ENCODE peak calls at places on chromosome 9, in five cellular contexts. E, M, H, N and T are unnamed samples. For H3K9me3 and H3K4me1, the result is how much of the 10 kb centered on the place peaks cover.

GRCh38 chr9:4983541-4984165 is 1.4 kb upstream of the JAK2 start:
- DNase-seq in M (no peak), E (no peak), H (no peak), N (peak), T (no peak)

GRCh38 chr9:86287013-86287412 is 4.7 kb upstream of the ISCA1 start:
- DNase-seq in E (peak), N (peak), M (peak), H (peak), T (peak)

GRCh38 chr9:134942421-134943119 is 24.9 kb upstream of the FCN1 start:
- DNase-seq in H (no peak), E (no peak), N (no peak), M (no peak), T (no peak)

GRCh38 chr9:70600479-70600878 is 186.0 kb upstream of the KLF9 start:
- DNase-seq in N (peak), H (no peak), M (no peak), E (no peak), T (no peak)

GRCh38 chr9:135032041-135032835 is 55.2 kb upstream of the OLFM1 start:
- DNase-seq in H (no peak), N (no peak), M (no peak), E (no peak), T (no peak)

GRCh38 chr9:27033815-27034403 is 28.4 kb upstream of the LRRC19 start:
- DNase-seq in H (peak), M (peak), E (peak), N (peak), T (peak)

GRCh38 chr9:125486576-125486975 is 220.4 kb downstream of the MAPKAP1 start:
- DNase-seq in E (no peak), H (no peak), M (no peak), N (peak), T (no peak)

GRCh38 chr9:115063058-115063850 is 54.7 kb downstream of the TNC start:
- DNase-seq in N (no peak), H (no peak), M (no peak), E (no peak), T (no peak)

GRCh38 chr9:34382054-34382453 is 5.4 kb upstream of the MYORG start:
- DNase-seq in E (no peak), H (no peak), M (no peak), N (no peak), T (no peak)

GRCh38 chr9:130927995-130928900 is 10.8 kb downstream of the FIBCD1 start:
- DNase-seq in H (no peak), E (no peak), N (peak), M (no peak), T (no peak)

GRCh38 chr9:115006660-115007059 is 76.3 kb upstream of the TNFSF8 start:
- DNase-seq in N (no peak), H (no peak), M (no peak), E (no peak), T (no peak)

GRCh38 chr9:90772381-90772780 is 29.2 kb upstream of the SYK start:
- DNase-seq in H (no peak), M (no peak), E (no peak), N (no peak), T (no peak)

GRCh38 chr9:127792417-127793031 is 6.7 kb downstream of the CDK9 start:
- DNase-seq in H (no peak), N (no peak), E (no peak), M (no peak), T (no peak)

GRCh38 chr9:91192785-91193657 is 168.7 kb downstream of the AUH start:
- DNase-seq in H (peak), E (peak), M (peak), N (peak), T (peak)

GRCh38 chr9:85344901-85345300 is 396.9 kb downstream of the AGTPBP1 start:
- DNase-seq in N (no peak), E (no peak), M (no peak), H (no peak), T (no peak)

GRCh38 chr9:38227061-38227540 is 158.1 kb upstream of the SHB start:
- DNase-seq in N (peak), H (peak), M (peak), E (peak), T (peak)

GRCh38 chr9:21030389-21031035 is 928 bp downstream of the HACD4 start:
- DNase-seq in M (no peak), H (no peak), N (no peak), E (peak), T (no peak)
- H3K4me3 ChIP-seq in M (no peak), H (peak), N (peak), E (peak), T (no peak)

DNA sequence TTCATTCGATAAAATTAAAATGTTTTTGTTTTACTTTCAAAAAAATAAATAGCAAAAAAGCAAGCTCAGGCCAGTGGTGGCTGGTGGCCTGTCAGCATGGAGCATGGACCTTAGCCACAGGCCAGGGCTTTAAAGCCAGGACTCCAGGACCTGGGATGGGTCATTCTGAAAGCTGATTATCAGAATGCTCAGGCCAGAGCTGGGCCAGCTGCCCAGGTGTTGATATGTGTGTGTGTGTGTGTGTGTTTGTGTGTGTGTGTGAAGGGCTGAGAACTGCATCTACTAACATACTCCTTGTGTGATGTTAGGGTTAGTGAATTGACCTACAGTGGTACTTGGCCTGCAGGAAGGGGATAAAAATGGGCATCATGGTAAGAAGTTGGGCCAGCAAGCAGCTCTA is 21.5 kb downstream of the PALM2AKAP2 start:
- DNase-seq in E (no peak), H (no peak), M (no peak), N (no peak), T (no peak)
- H3K9me3 ChIP-seq in E (under half), H (under half), M (under half), N (under half), T (under half)

GRCh38 chr9:68631811-68632210 is 73.2 kb upstream of the PIP5K1B start:
- DNase-seq in E (no peak), M (no peak), N (no peak), H (no peak), T (no peak)

GRCh38 chr9:68625559-68625958 is 79.5 kb upstream of the PIP5K1B start:
- DNase-seq in M (no peak), E (no peak), N (no peak), H (no peak), T (no peak)

GRCh38 chr9:68627104-68627503 is 77.9 kb upstream of the PIP5K1B start:
- DNase-seq in H (no peak), N (no peak), E (no peak), M (no peak), T (no peak)

GRCh38 chr9:68629042-68629441 is 76.0 kb upstream of the PIP5K1B start:
- DNase-seq in M (peak), N (no peak), E (no peak), H (no peak), T (no peak)

DNA sequence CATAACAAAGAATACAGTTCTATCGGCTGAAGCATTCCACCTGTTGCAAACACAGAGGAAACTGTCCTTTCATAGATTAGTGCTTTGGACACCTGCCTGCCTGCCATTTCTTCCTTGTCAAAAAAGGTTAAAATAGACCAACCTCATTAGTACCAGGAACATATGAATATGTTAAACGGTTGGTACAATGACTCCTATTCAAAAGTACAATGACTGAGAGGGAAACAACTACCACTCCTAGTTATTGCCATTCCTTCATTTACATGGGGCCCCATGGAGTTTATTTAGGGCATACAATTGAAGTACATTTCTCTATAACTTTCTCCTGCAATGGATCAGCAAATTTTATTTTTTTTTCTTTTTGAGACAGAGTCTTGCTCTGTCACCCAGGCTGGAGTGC is 77.4 kb upstream of the PIP5K1B start:
- DNase-seq in N (no peak), M (no peak), H (no peak), E (no peak), T (peak)
- H3K4me1 ChIP-seq in N (under half), M (under half), H (under half), E (under half), T (under half)

GRCh38 chr9:133476531-133476930 is 2.4 kb downstream of the SLC2A6 start:
- DNase-seq in E (no peak), M (no peak), H (no peak), N (no peak), T (no peak)

GRCh38 chr9:133476036-133476435 is 2.9 kb downstream of the SLC2A6 start:
- DNase-seq in N (no peak), M (no peak), H (no peak), E (no peak), T (no peak)

GRCh38 chr9:133477992-133478850 is 678 bp downstream of the SLC2A6 start:
- DNase-seq in E (no peak), N (no peak), H (peak), M (no peak), T (peak)

GRCh38 chr9:133476941-133477340 is 2.0 kb downstream of the SLC2A6 start:
- DNase-seq in E (no peak), H (no peak), N (no peak), M (no peak), T (no peak)

GRCh38 chr9:133477461-133477860 is 1.4 kb downstream of the SLC2A6 start:
- DNase-seq in N (no peak), E (no peak), H (no peak), M (no peak), T (no peak)
- H3K4me3 ChIP-seq in N (no peak), E (no peak), H (no peak), M (no peak), T (no peak)

GRCh38 chr9:17928768-17929167 is 349.9 kb downstream of the SH3GL2 start:
- DNase-seq in E (no peak), H (no peak), M (no peak), N (no peak), T (no peak)
- H3K9me3 ChIP-seq in E (under half), H (under half), M (under half), N (under half), T (under half)

GRCh38 chr9:98074119-98074990 is 17.8 kb downstream of the NANS start:
- DNase-seq in M (peak), N (peak), H (peak), E (peak), T (peak)
- H3K4me1 ChIP-seq in M (under half), N (under half), H (under half), E (under half), T (under half)

GRCh38 chr9:123637940-123638634 is 282.1 kb downstream of the CRB2 start:
- DNase-seq in H (no peak), N (no peak), E (peak), M (no peak), T (no peak)

GRCh38 chr9:123642291-123643278 is 286.6 kb downstream of the CRB2 start:
- DNase-seq in E (no peak), N (peak), H (no peak), M (peak), T (peak)

GRCh38 chr9:123639743-123640142 is 283.7 kb downstream of the CRB2 start:
- DNase-seq in E (no peak), M (no peak), N (no peak), H (no peak), T (no peak)

GRCh38 chr9:123640792-123641222 is 284.8 kb downstream of the CRB2 start:
- DNase-seq in E (no peak), N (no peak), M (no peak), H (no peak), T (no peak)

DNA sequence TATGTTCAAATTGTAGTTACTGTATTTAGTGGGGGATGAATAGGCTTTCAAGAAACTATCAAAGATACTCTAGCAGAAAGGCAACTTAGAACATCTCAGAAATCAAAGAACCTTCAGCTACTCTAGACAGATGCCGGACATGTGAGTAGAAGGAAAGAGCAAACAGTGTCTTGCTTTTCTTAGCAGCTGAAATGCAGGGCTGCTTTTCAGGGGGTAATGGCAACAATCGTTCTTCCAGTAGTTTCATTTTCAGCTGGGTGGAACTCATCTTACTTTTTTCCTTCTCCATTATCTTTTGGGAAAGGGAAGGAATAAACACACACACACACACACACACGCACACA is 281.6 kb downstream of the CRB2 start:
- DNase-seq in N (no peak), H (no peak), M (no peak), E (no peak), T (no peak)
- H3K4me3 ChIP-seq in N (no peak), H (no peak), M (no peak), E (peak), T (no peak)

DNA sequence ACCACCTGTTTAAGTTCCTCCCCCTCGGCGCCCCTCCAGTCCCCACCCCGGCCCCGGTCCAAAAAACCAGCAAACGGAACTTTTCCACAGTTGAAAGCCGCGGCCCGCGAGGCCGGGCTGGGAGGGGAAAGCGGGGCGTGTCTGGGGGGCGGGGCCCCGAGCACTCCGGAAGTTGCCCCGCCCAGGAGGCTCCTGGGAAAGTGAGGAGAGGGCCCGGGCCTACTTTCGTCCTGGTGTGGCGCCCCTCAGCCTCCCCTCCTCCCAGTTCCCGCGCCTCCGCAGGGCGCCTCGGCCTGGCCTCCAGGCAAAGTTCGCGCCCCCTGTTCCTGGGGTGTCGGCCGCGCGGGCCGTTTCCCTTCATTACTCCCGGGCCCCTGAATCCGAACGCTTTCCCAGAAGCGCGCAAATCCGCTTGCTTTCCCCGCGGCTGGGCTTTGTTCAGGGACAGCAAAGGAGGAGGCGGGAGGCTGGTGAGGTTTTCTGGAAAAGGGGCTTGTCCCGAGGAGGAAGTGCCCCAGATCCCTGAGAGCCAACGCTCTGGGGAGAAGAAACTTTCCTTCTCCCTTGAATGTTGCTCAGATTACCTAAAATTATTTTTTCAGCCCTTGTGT is 4.4 kb upstream of the DMRT3 start:
- DNase-seq in N (no peak), E (no peak), M (peak), H (peak), T (no peak)
- H3K9me3 ChIP-seq in N (under half), E (under half), M (under half), H (under half), T (under half)

DNA sequence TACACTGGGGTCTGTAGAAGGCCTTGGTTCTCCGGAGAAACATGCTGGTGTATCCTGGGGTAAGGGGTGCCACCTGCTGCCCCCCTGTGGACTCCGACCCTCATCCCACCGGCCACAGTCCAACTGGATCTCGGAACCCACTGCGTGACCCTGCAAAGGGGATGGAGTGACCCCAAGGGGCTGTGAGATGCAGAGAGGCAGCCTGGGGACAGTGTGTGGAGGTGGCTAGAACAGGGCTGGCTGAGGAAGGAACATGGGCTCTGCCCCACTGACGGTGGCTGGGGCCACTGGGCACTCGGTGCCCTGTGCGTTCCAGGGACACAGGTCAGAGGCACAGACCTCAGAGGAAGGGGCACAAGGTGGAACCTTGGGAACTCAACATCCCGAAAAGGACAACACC is 2.3 kb downstream of the NACC2 start:
- DNase-seq in N (no peak), H (peak), E (no peak), M (no peak), T (no peak)
- H3K4me1 ChIP-seq in N (under half), H (under half), E (under half), M (under half), T (under half)

GRCh38 chr9:95771556-95772280 is 103.8 kb upstream of the ERCC6L2 start:
- DNase-seq in H (peak), N (no peak), M (peak), E (no peak), T (no peak)
- H3K4me3 ChIP-seq in H (peak), N (no peak), M (no peak), E (no peak), T (no peak)